ENCODE peak calls at places on chromosomes 1 and 21, in ten cellular contexts. C is left ventricle myocardium inferior, N is IMR-90, Q is upper lobe of right lung, H is tibial artery, E is heart left ventricle, J is H1, S is progenitor cell of endocrine pancreas, D is left lung, A is prostate gland. R is an unnamed sample.

GRCh38 chr1:16237343-16237830 is 404 bp upstream of the CPLANE2 start:
- DNase-seq in C (no peak), N (peak), Q (no peak), H (no peak), E (no peak), J (no peak), S (no peak), D (no peak), A (no peak), R (no peak)

GRCh38 chr21:44421901-44422840 is 33.1 kb upstream of the LRRC3 start:
- DNase-seq in C (peak), N (no peak), Q (peak), H (peak), E (no peak), J (no peak), S (no peak), D (peak), A (no peak), R (peak)

GRCh38 chr1:28449904-28450303 is 55.9 kb upstream of the RCC1 start:
- DNase-seq in C (no peak), N (no peak), Q (no peak), H (no peak), E (no peak), J (no peak), S (no peak), D (no peak), A (no peak), R (no peak)

GRCh38 chr1:6059866-6060265 is 14.2 kb downstream of the KCNAB2 start:
- DNase-seq in C (no peak), N (no peak), Q (no peak), H (no peak), E (no peak), J (no peak), S (no peak), D (no peak), A (no peak), R (no peak)

GRCh38 chr1:150813028-150813707 is 5.1 kb upstream of the CTSK start:
- DNase-seq in C (peak), N (peak), Q (peak), H (peak), E (peak), J (peak), S (peak), D (peak), A (peak), R (no peak)

GRCh38 chr1:50976111-50976889 is 6.3 kb downstream of the CDKN2C start:
- DNase-seq in C (no peak), N (no peak), Q (no peak), H (no peak), E (no peak), J (no peak), S (no peak), D (no peak), A (no peak), R (no peak)

GRCh38 chr1:237556911-237557310 is 333.8 kb downstream of the ZP4 start:
- DNase-seq in C (no peak), N (no peak), Q (no peak), H (no peak), E (no peak), J (no peak), S (no peak), D (no peak), A (no peak), R (no peak)

GRCh38 chr1:3702990-3703728 is 49.1 kb upstream of the CCDC27 start:
- DNase-seq in C (no peak), N (peak), Q (no peak), H (no peak), E (no peak), J (no peak), S (no peak), D (no peak), A (peak), R (no peak)

GRCh38 chr1:6003568-6004411 is 11.6 kb upstream of the NPHP4 start:
- DNase-seq in C (peak), N (no peak), Q (no peak), H (peak), E (peak), J (no peak), S (no peak), D (peak), A (no peak), R (no peak)

GRCh38 chr1:216500273-216500967 is 77.2 kb upstream of the USH2A start:
- DNase-seq in C (no peak), N (no peak), Q (no peak), H (no peak), E (no peak), J (no peak), S (no peak), D (no peak), A (no peak), R (no peak)

GRCh38 chr1:214439352-214440119 is 111.9 kb downstream of the PTPN14 start:
- DNase-seq in C (no peak), N (peak), Q (no peak), H (no peak), E (peak), J (no peak), S (no peak), D (no peak), A (peak), R (no peak)

GRCh38 chr21:18041012-18041411 is 203.6 kb upstream of the CHODL start:
- DNase-seq in C (no peak), N (no peak), Q (no peak), H (no peak), E (no peak), J (no peak), S (no peak), D (no peak), A (no peak), R (no peak)

GRCh38 chr1:38009088-38009840 is 3.3 kb upstream of the UTP11 start:
- DNase-seq in C (no peak), N (peak), Q (peak), H (no peak), E (no peak), J (no peak), S (no peak), D (peak), A (no peak), R (no peak)

GRCh38 chr1:159591981-159592380 is 4.4 kb downstream of the APCS start:
- DNase-seq in C (no peak), N (peak), Q (no peak), H (no peak), E (no peak), J (no peak), S (no peak), D (no peak), A (no peak), R (no peak)

GRCh38 chr21:35215870-35216269 is 166.8 kb upstream of the RUNX1 start:
- DNase-seq in C (no peak), N (no peak), Q (no peak), H (no peak), E (no peak), J (no peak), S (no peak), D (no peak), A (no peak), R (no peak)

GRCh38 chr1:233113009-233113712 is 162.8 kb downstream of the NTPCR start:
- DNase-seq in C (peak), N (peak), Q (peak), H (peak), E (peak), J (peak), S (no peak), D (peak), A (peak), R (no peak)
- TF ChIP-seq CTCF in C (no peak), N (no peak), Q (no peak), H (no peak), E (no peak), J (no peak), S (no peak), D (no peak), A (no peak), R (no peak)

DNA sequence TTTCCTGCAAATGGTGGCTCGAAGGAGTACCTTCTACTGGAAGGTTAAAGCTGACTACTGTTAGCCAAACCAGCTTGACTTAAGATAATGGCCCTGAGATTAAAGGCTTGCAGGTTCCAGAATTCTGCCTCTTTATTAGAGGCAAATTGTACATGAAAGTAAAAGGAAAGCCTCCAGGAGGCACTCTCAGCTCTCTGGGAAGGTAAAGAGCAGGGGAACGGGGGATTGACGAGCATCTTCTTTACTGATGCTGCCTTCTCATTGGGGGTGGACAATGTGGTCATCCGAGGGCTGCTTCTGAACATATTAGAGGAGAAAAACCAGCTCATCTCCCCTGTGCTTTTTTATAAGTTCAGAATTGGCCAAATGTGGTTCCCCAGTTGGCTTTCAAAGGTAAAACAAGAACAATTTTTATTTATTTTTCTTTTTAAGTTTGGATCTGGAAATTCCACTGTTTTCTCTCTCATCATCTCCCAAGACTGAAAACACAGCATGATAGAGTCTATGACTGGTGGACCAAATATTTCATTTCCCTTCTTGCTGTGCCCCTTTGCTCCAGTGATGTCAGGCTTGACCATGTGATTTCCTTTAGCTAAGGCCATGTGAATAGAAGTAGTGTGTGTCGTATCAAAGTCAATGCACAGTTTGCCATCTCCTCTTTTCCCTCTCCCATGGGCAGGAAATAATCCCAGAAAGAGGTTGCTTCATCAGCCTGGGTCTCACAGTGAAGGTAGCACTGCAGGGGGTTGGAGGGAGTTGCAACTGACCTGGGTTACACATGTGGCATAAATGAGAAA is 292.7 kb downstream of the PRDM2 start:
- DNase-seq in C (no peak), N (no peak), Q (no peak), H (no peak), E (no peak), J (no peak), S (no peak), D (no peak), A (no peak), R (no peak)
- TF ChIP-seq CTCF in C (no peak), N (no peak), Q (no peak), H (no peak), E (no peak), J (peak), S (no peak), D (no peak), A (no peak), R (no peak)

GRCh38 chr1:34929853-34930701 is 627 bp upstream of the DLGAP3 start:
- DNase-seq in C (no peak), N (no peak), Q (no peak), H (no peak), E (no peak), J (peak), S (no peak), D (no peak), A (no peak), R (no peak)
- TF ChIP-seq CTCF in C (no peak), N (no peak), Q (no peak), H (no peak), E (no peak), J (no peak), S (peak), D (no peak), A (no peak), R (no peak)

GRCh38 chr1:41315482-41315823 is 45.8 kb upstream of the FOXO6 start:
- DNase-seq in C (no peak), N (peak), Q (no peak), H (no peak), E (no peak), J (no peak), S (no peak), D (no peak), A (no peak), R (no peak)

GRCh38 chr1:41315867-41316266 is 45.4 kb upstream of the FOXO6 start:
- DNase-seq in C (no peak), N (no peak), Q (no peak), H (no peak), E (no peak), J (no peak), S (no peak), D (no peak), A (no peak), R (no peak)

GRCh38 chr1:41313661-41314131 is 47.5 kb upstream of the FOXO6 start:
- DNase-seq in C (no peak), N (no peak), Q (no peak), H (no peak), E (no peak), J (peak), S (no peak), D (no peak), A (no peak), R (no peak)

GRCh38 chr1:41314376-41314775 is 46.9 kb upstream of the FOXO6 start:
- DNase-seq in C (no peak), N (no peak), Q (no peak), H (no peak), E (no peak), J (no peak), S (no peak), D (no peak), A (no peak), R (no peak)

DNA sequence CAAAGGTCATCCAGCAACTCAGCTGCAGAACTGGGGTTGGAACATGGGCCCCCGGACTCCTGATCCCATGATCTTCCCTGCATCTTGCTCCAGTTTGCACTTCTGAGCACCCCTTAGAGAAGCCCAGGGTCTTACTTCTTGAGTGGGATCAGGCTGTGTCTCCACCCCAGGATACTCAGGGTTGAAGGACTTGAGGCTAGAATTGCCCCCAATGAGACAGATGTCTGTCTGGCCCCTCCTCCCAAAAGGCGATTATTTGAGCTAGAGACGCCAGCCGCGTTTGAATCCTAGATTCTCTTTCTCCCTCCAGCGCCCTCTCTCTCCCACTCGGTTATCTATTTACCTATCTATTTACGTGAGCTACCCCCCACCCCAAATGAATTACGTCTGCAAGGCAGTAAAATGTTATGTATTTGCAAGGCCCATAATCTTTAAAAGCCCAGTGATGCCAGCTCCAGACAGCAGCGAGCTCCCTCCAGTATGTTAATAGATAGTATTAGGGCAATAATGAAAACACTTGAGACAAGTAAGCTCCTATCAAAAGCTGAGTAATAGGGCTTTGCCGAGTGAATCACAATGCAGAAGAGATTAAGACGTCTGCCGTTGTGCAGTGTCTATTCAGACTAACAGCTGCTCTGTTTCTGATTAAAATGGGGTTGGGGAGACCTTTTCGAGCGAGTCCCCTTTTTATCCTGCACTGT is 46.3 kb upstream of the FOXO6 start:
- DNase-seq in C (no peak), N (peak), Q (no peak), H (no peak), E (no peak), J (no peak), S (no peak), D (no peak), A (no peak), R (no peak)
- TF ChIP-seq CTCF in C (no peak), N (no peak), Q (no peak), H (no peak), E (no peak), J (peak), S (no peak), D (no peak), A (no peak), R (no peak)

DNA sequence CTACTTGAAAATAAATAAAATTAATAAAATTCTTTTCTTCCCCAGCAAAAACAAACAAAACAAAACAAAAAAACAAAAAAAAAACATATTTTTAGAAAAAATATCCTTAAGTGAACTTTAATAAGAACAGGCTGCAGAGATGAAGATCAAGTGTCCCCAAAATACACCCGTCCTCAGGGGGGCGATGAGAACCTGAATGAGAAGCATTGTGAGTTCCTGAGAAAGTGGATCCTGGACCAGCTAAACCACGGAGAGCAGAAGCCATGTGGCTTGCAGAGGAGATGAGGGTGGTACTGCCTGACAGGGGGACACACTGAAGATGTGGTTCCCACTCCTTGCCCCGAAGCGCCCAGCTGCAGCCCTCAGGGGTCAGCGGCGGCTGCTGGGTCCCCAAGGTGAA is 89.3 kb downstream of the ITPKB start:
- DNase-seq in C (peak), N (peak), Q (no peak), H (no peak), E (no peak), J (no peak), S (no peak), D (no peak), A (no peak), R (no peak)
- TF ChIP-seq CTCF in C (peak), N (peak), Q (peak), H (no peak), E (peak), J (peak), S (no peak), D (no peak), A (peak), R (peak)